ENCODE peak calls at places on chromosomes 4 and X, in nine cellular contexts. G is tibial artery, O is cardiac muscle cell, S is sigmoid colon, J is upper lobe of right lung, D is astrocyte, K is testis, C is neuronal stem cell, E is upper lobe of left lung. X is an unnamed sample.

GRCh38 chr4:182904271-182904761 is 12.9 kb downstream of the DCTD start:
- DNase-seq in J (no peak), K (peak; percentile 27), E (no peak), D (no peak), O (no peak), G (no peak), C (no peak), S (no peak), X (no peak)

GRCh38 chrX:119189586-119189985 is 46.5 kb upstream of the PGRMC1 start:
- DNase-seq in D (no peak), O (peak; percentile 3), G (no peak), J (no peak), S (peak; percentile 81), C (no peak), E (no peak), K (peak; percentile 30), X (no peak)

GRCh38 chr4:140219567-140219966 is 65.6 kb upstream of the MAML3 start:
- DNase-seq in C (no peak), D (no peak), S (no peak), J (no peak), O (no peak), E (no peak), K (no peak), G (no peak), X (no peak)

GRCh38 chrX:70132244-70132643 is 1.0 kb upstream of the IGBP1 start:
- DNase-seq in K (no peak), J (no peak), E (no peak), C (no peak), D (no peak), G (no peak), O (no peak), S (no peak), X (no peak)

GRCh38 chr4:154399259-154399974 is 92.2 kb downstream of the DCHS2 start:
- DNase-seq in S (no peak), O (peak; percentile 40), K (no peak), D (no peak), E (no peak), C (no peak), J (no peak), G (no peak), X (no peak)

GRCh38 chr4:87270825-87271224 is 50.4 kb upstream of the KLHL8 start:
- DNase-seq in G (no peak), E (no peak), O (no peak), D (no peak), C (no peak), J (no peak), S (no peak), K (no peak), X (no peak)

GRCh38 chr4:175536852-175537453 is 275.1 kb downstream of the GPM6A start:
- DNase-seq in J (no peak), G (no peak), S (no peak), D (peak; percentile 49), O (peak; percentile 52), E (no peak), C (peak; percentile 42), K (no peak), X (no peak)

GRCh38 chr4:139950568-139950967 is 203.4 kb downstream of the MAML3 start:
- DNase-seq in O (no peak), E (no peak), C (no peak), K (no peak), D (peak; percentile 90), J (no peak), S (no peak), G (no peak), X (no peak)

GRCh38 chrX:37846141-37846540 is 1.2 kb downstream of the DYNLT3 start:
- DNase-seq in C (no peak), S (no peak), J (no peak), K (no peak), E (no peak), G (no peak), D (peak; percentile 28), O (peak; percentile 28), X (no peak)

GRCh38 chrX:139026406-139027200 is 315.1 kb upstream of the FGF13 start:
- DNase-seq in S (no peak), J (no peak), C (no peak), D (no peak), G (no peak), E (no peak), O (no peak), K (no peak), X (no peak)
- H3K4me3 ChIP-seq in S (no peak overlapping the region), J (no peak overlapping the region), C (no peak overlapping the region), D (no peak overlapping the region), G (no peak overlapping the region), E (no peak overlapping the region), O (no peak overlapping the region), K (no peak overlapping the region), X (no peak overlapping the region)

DNA sequence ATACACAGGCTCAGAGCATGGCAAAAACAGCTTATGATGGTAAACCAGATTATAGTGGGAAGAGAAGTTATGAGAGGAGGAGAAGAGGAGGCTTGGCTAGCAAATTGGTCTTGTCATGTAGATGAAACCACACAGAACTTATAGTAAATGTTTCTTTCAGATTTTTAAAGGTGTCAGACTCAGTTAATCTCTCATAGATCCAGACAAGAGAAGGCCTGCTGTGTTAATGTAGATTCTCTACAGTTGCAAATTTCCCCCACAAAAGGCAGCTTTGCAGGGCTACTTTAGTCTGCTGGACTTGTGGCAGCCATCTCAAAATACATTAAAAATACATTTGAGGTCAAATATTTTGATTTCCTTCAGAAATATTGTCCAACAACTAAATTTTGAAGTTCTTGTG is 1731.7 kb downstream of the ARAP2 start:
- DNase-seq in K (no peak), J (no peak), E (no peak), O (no peak), C (no peak), G (no peak), S (no peak), D (no peak), X (no peak)
- H3K27ac ChIP-seq in K (no peak overlapping the region), J (no peak overlapping the region), E (no peak overlapping the region), O (no peak overlapping the region), C (no peak overlapping the region), G (no peak overlapping the region), S (no peak overlapping the region), D (no peak overlapping the region), X (no peak overlapping the region)

DNA sequence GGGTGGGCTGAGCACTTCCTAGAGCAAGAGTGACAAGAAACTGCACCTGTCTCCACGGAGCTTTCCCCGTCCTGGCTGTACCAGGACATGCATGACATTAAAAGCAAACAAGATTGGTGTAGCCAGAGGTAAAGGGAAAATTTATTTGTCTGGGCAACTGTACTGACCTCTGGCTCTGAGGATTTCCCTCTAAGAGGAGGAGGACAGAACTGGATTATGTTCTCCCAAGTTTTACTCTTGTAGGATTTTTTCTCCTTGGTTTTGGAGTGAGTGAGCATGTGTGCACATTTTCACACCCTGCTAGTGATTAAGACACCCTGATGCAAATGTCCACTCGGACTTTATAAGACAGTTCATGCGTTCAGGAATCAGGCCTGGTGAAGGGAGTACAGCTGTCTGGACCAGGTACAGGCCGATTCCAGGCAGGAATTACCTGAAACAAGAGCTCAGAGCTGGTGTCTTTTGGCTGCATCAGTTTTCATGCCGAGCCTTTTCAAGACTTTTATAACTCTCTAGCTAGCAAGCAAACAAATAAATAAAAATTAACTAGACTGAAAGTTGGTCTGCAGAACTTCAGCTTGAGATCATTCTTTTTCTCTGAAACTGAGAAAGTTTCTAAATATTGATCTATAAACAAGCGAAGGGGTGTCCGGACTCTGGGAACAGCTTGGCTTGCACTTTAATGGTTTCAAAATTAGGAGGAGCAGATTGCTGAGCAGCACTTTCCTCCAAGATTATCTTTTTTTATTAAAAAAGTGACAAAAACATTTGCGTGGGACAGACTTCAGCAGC is 51.3 kb upstream of the SPRY1 start:
- DNase-seq in G (no peak), J (no peak), C (no peak), E (no peak), S (no peak), O (no peak), K (no peak), D (no peak), X (no peak)
- H3K4me3 ChIP-seq in G (no peak overlapping the region), J (no peak overlapping the region), C (no peak overlapping the region), E (no peak overlapping the region), S (no peak overlapping the region), O (no peak overlapping the region), K (no peak overlapping the region), D (no peak overlapping the region), X (no peak overlapping the region)

GRCh38 chrX:142184756-142185602 is 20.1 kb downstream of the MAGEC2 start:
- DNase-seq in O (no peak), J (no peak), D (no peak), S (no peak), K (no peak), G (no peak), E (no peak), C (no peak), X (no peak)

DNA sequence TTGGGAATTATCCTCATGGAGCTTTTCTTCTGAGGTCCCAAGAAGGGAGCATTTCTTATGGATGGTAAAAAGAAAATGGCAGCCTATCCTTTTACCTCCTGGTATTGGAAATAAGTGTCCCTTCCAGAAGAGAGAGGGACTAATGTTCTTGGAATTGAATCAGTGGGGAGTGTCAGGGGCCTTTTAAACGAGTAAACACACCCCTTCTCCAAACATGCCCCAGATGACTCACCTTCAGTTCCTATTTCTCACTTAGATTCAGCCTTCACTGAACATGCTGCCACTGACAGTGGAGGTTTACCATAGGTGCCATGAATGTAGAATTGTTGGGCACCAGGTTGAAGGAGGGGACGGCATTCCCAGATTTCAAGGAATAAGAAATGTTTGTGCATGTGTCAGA is 19.0 kb downstream of the MAGEC2 start:
- DNase-seq in S (no peak), D (no peak), G (no peak), E (no peak), J (no peak), O (no peak), K (no peak), C (no peak), X (no peak)
- H3K27ac ChIP-seq in S (no peak overlapping the region), D (no peak overlapping the region), G (no peak overlapping the region), E (no peak overlapping the region), J (no peak overlapping the region), O (no peak overlapping the region), K (no peak overlapping the region), C (no peak overlapping the region), X (no peak overlapping the region)